ENCODE peak calls at places on chromosome 6, in ten cellular contexts. F, M, T, W, R, S, V, O, G and U are unnamed samples.

GRCh38 chr6:54646069-54646468 is 200.5 kb upstream of the FAM83B start:
- DNase-seq in F (no peak), M (no peak), T (no peak), W (no peak), R (no peak), S (no peak), V (no peak), O (no peak), G (no peak), U (no peak)

GRCh38 chr6:15524736-15525401 is 138.0 kb downstream of the DTNBP1 start:
- DNase-seq in F (no peak), M (no peak), T (no peak), W (no peak), R (no peak), S (no peak), V (no peak), O (no peak), G (no peak), U (no peak)

GRCh38 chr6:11050735-11051134 is 6.6 kb upstream of the ELOVL2 start:
- DNase-seq in F (peak; percentile 68), M (no peak), T (no peak), W (no peak), R (no peak), S (no peak), V (no peak), O (no peak), G (no peak), U (peak; percentile 72)

GRCh38 chr6:101462576-101462975 is 69.1 kb downstream of the GRIK2 start:
- DNase-seq in F (peak; percentile 50), M (no peak), T (no peak), W (no peak), R (no peak), S (no peak), V (no peak), O (no peak), G (no peak), U (peak; percentile 63)

GRCh38 chr6:73236147-73236750 is 11.0 kb upstream of the KHDC1L start:
- DNase-seq in F (peak; percentile 98), M (no peak), T (no peak), W (peak; percentile 91), R (no peak), S (no peak), V (no peak), O (no peak), G (no peak), U (peak; percentile 97)

GRCh38 chr6:105402090-105402980 is 547 bp downstream of the PREP start:
- DNase-seq in F (peak; percentile 31), M (peak; percentile 13), T (no peak), W (peak; percentile 56), R (peak; percentile 15), S (peak; percentile 22), V (no peak), O (no peak), G (no peak), U (peak; percentile 36)

GRCh38 chr6:3165631-3166534 is 8.5 kb upstream of the TUBB2A start:
- DNase-seq in F (no peak), M (no peak), T (no peak), W (peak; percentile 19), R (no peak), S (no peak), V (no peak), O (no peak), G (no peak), U (peak; percentile 32)

GRCh38 chr6:144036064-144036873 is 28.2 kb upstream of the PLAGL1 start:
- DNase-seq in F (peak; percentile 11), M (no peak), T (no peak), W (peak; percentile 47), R (no peak), S (no peak), V (no peak), O (no peak), G (peak; percentile 49), U (peak; percentile 40)

GRCh38 chr6:43708857-43709653 is 21.5 kb upstream of the MRPS18A start:
- DNase-seq in F (peak; percentile 86), M (no peak), T (no peak), W (peak; percentile 96), R (no peak), S (no peak), V (no peak), O (no peak), G (no peak), U (peak; percentile 82)

GRCh38 chr6:34922177-34922663 is 33.2 kb downstream of the ANKS1A start:
- DNase-seq in F (peak; percentile 77), M (no peak), T (no peak), W (peak; percentile 47), R (no peak), S (no peak), V (no peak), O (no peak), G (no peak), U (peak; percentile 81)

GRCh38 chr6:137261393-137262154 is 42.4 kb upstream of the IFNGR1 start:
- DNase-seq in F (peak; percentile 27), M (no peak), T (no peak), W (peak; percentile 77), R (no peak), S (no peak), V (no peak), O (no peak), G (no peak), U (peak; percentile 54)

GRCh38 chr6:7243188-7243942 is 69.6 kb downstream of the SSR1 start:
- DNase-seq in F (peak; percentile 60), M (peak; percentile 71), T (peak; percentile 35), W (peak; percentile 71), R (peak; percentile 15), S (peak; percentile 46), V (peak; percentile 11), O (peak; percentile 45), G (peak; percentile 68), U (peak; percentile 64)

GRCh38 chr6:39389372-39389767 is 66.9 kb upstream of the KCNK16 start:
- DNase-seq in F (no peak), M (peak; percentile 19), T (no peak), W (peak; percentile 23), R (no peak), S (no peak), V (no peak), O (no peak), G (no peak), U (no peak)

GRCh38 chr6:41634657-41635056 is 3.6 kb upstream of the MDFI start:
- DNase-seq in F (no peak), M (no peak), T (no peak), W (no peak), R (no peak), S (no peak), V (no peak), O (no peak), G (no peak), U (no peak)

GRCh38 chr6:135093578-135093977 is 39.0 kb upstream of the HBS1L start:
- DNase-seq in F (no peak), M (no peak), T (no peak), W (no peak), R (no peak), S (no peak), V (no peak), O (no peak), G (no peak), U (no peak)

GRCh38 chr6:41008011-41008410 is 31.0 kb downstream of the UNC5CL start:
- DNase-seq in F (no peak), M (no peak), T (no peak), W (no peak), R (no peak), S (no peak), V (no peak), O (no peak), G (no peak), U (no peak)

GRCh38 chr6:110329729-110330436 is 28.3 kb downstream of the METTL24 start:
- DNase-seq in F (no peak), M (no peak), T (no peak), W (no peak), R (no peak), S (no peak), V (no peak), O (no peak), G (no peak), U (peak; percentile 31)

GRCh38 chr6:80767808-80768207 is 661.3 kb downstream of the BCKDHB start:
- DNase-seq in F (peak; percentile 93), M (no peak), T (no peak), W (peak; percentile 89), R (no peak), S (no peak), V (no peak), O (no peak), G (no peak), U (peak; percentile 88)

GRCh38 chr6:107869871-107870270 is 45.8 kb upstream of the SCML4 start:
- DNase-seq in F (no peak), M (no peak), T (no peak), W (no peak), R (no peak), S (no peak), V (no peak), O (no peak), G (no peak), U (no peak)

GRCh38 chr6:102950967-102951366 is 1557.5 kb downstream of the GRIK2 start:
- DNase-seq in F (peak; percentile 4), M (no peak), T (no peak), W (no peak), R (no peak), S (no peak), V (no peak), O (no peak), G (no peak), U (no peak)

GRCh38 chr6:107956586-107957164 is 1.3 kb downstream of the SEC63 start:
- DNase-seq in F (peak; percentile 44), M (no peak), T (no peak), W (peak; percentile 75), R (no peak), S (no peak), V (no peak), O (no peak), G (no peak), U (peak; percentile 65)

GRCh38 chr6:113595921-113596376 is 261.2 kb upstream of the MARCKS start:
- DNase-seq in F (no peak), M (no peak), T (peak; percentile 46), W (peak; percentile 95), R (no peak), S (no peak), V (peak; percentile 20), O (no peak), G (no peak), U (peak; percentile 50)

GRCh38 chr6:47047479-47048411 is 5.6 kb upstream of the ADGRF1 start:
- DNase-seq in F (peak; percentile 73), M (peak; percentile 63), T (peak; percentile 43), W (peak; percentile 79), R (no peak), S (no peak), V (peak; percentile 58), O (peak; percentile 28), G (peak; percentile 71), U (peak; percentile 62)

GRCh38 chr6:106746660-106747059 is 117.3 kb downstream of the QRSL1 start:
- DNase-seq in F (peak; percentile 58), M (no peak), T (no peak), W (peak; percentile 1), R (no peak), S (no peak), V (peak; percentile 51), O (no peak), G (no peak), U (peak; percentile 80)

GRCh38 chr6:89951574-89952360 is 57.5 kb downstream of the GJA10 start:
- DNase-seq in F (no peak), M (no peak), T (no peak), W (peak; percentile 14), R (no peak), S (no peak), V (no peak), O (no peak), G (no peak), U (peak; percentile 31)

GRCh38 chr6:106750146-106750900 is 120.9 kb downstream of the QRSL1 start:
- DNase-seq in F (no peak), M (no peak), T (peak; percentile 35), W (no peak), R (no peak), S (no peak), V (peak; percentile 84), O (no peak), G (no peak), U (no peak)

GRCh38 chr6:49409951-49410542 is 53.0 kb downstream of the MMUT start:
- DNase-seq in F (peak; percentile 68), M (peak; percentile 79), T (peak; percentile 30), W (peak; percentile 77), R (peak; percentile 49), S (peak; percentile 43), V (peak; percentile 80), O (peak; percentile 55), G (peak; percentile 10), U (peak; percentile 61)

GRCh38 chr6:17865798-17866725 is 121.4 kb downstream of the KIF13A start:
- DNase-seq in F (peak; percentile 92), M (no peak), T (no peak), W (peak; percentile 86), R (no peak), S (no peak), V (no peak), O (no peak), G (no peak), U (peak; percentile 95)